ENCODE peak calls at places on chromosomes 16 and 17, in five cellular contexts. L, A, Z, B and U are unnamed samples.

GRCh38 chr17:50426814-50427787 is 1.1 kb downstream of the ACSF2 start:
- DNase-seq in L (peak), A (no peak), Z (peak), B (peak), U (peak)

GRCh38 chr17:36089888-36090836 is at the start of gene CCL3:
- DNase-seq in L (no peak), A (no peak), Z (no peak), B (no peak), U (peak)

GRCh38 chr17:38605852-38606645 is at the start of gene SRCIN1:
- DNase-seq in L (peak), A (no peak), Z (peak), B (peak), U (peak)

GRCh38 chr16:76176153-76176552 is 101.0 kb upstream of the CNTNAP4 start:
- DNase-seq in L (no peak), A (no peak), Z (no peak), B (no peak), U (no peak)

GRCh38 chr17:82287849-82288601 is 14.5 kb upstream of the CSNK1D start:
- DNase-seq in L (peak), A (peak), Z (peak), B (peak), U (peak)

GRCh38 chr17:2068589-2069051 is 13.7 kb downstream of the HIC1 start:
- DNase-seq in L (no peak), A (no peak), Z (no peak), B (no peak), U (no peak)

GRCh38 chr17:74454197-74455024 is 12.0 kb upstream of the CD300A start:
- DNase-seq in L (no peak), A (peak), Z (no peak), B (peak), U (peak)

GRCh38 chr16:19607610-19608280 is 52.2 kb downstream of the VPS35L start:
- DNase-seq in L (no peak), A (no peak), Z (no peak), B (no peak), U (no peak)

GRCh38 chr17:78058001-78058400 is 70.6 kb downstream of the TMC6 start:
- DNase-seq in L (no peak), A (no peak), Z (no peak), B (no peak), U (no peak)

GRCh38 chr17:4354862-4355514 is 11.5 kb downstream of the UBE2G1 start:
- DNase-seq in L (no peak), A (no peak), Z (no peak), B (no peak), U (no peak)

GRCh38 chr17:17391575-17392370 is 85.0 kb upstream of the MED9 start:
- DNase-seq in L (no peak), A (no peak), Z (no peak), B (no peak), U (peak)

GRCh38 chr16:85584989-85585388 is 28.1 kb upstream of the GSE1 start:
- DNase-seq in L (no peak), A (no peak), Z (no peak), B (no peak), U (no peak)

GRCh38 chr16:87437911-87438610 is 45.9 kb downstream of the MAP1LC3B start:
- DNase-seq in L (no peak), A (no peak), Z (no peak), B (no peak), U (no peak)

GRCh38 chr17:64022631-64023063 is 2.2 kb upstream of the ICAM2 start:
- DNase-seq in L (no peak), A (peak), Z (peak), B (peak), U (no peak)

GRCh38 chr16:53090591-53091507 is 36.1 kb downstream of the CHD9 start:
- DNase-seq in L (peak), A (peak), Z (no peak), B (peak), U (peak)

GRCh38 chr17:45641541-45641940 is 142.6 kb upstream of the CRHR1 start:
- DNase-seq in L (no peak), A (no peak), Z (no peak), B (no peak), U (no peak)

GRCh38 chr16:56988161-56988947 is 1.0 kb upstream of the NLRC5 start:
- DNase-seq in L (no peak), A (no peak), Z (no peak), B (no peak), U (peak)

GRCh38 chr16:10090816-10091215 is 91.4 kb downstream of the GRIN2A start:
- DNase-seq in L (no peak), A (no peak), Z (no peak), B (no peak), U (no peak)

GRCh38 chr17:49146620-49147306 is 14.2 kb downstream of the B4GALNT2 start:
- DNase-seq in L (no peak), A (no peak), Z (no peak), B (no peak), U (no peak)

GRCh38 chr16:14131774-14132695 is 60.9 kb downstream of the MRTFB start:
- DNase-seq in L (no peak), A (no peak), Z (no peak), B (no peak), U (no peak)

GRCh38 chr16:15778204-15778743 is 78.6 kb downstream of the MYH11 start:
- DNase-seq in L (no peak), A (no peak), Z (no peak), B (no peak), U (no peak)

GRCh38 chr16:70694088-70694487 is 8.2 kb upstream of the MTSS2 start:
- DNase-seq in L (no peak), A (no peak), Z (no peak), B (no peak), U (peak)

GRCh38 chr16:73047536-73048291 is at the start of gene ZFHX3:
- DNase-seq in L (peak), A (no peak), Z (no peak), B (peak), U (peak)

GRCh38 chr16:85151603-85152413 is 39.5 kb upstream of the CIBAR2 start:
- DNase-seq in L (peak), A (peak), Z (peak), B (peak), U (peak)

GRCh38 chr17:27242951-27243350 is 51.0 kb upstream of the WSB1 start:
- DNase-seq in L (no peak), A (peak), Z (no peak), B (no peak), U (no peak)

GRCh38 chr16:87525352-87525751 is 32.5 kb upstream of the ZCCHC14 start:
- DNase-seq in L (no peak), A (no peak), Z (no peak), B (no peak), U (no peak)

GRCh38 chr16:11402051-11402744 is 56.9 kb downstream of the RMI2 start:
- DNase-seq in L (no peak), A (no peak), Z (no peak), B (no peak), U (no peak)
- TF ChIP-seq POLR2AphosphoS5 in L (no peak), A (no peak), Z (no peak), B (no peak), U (no peak)

DNA sequence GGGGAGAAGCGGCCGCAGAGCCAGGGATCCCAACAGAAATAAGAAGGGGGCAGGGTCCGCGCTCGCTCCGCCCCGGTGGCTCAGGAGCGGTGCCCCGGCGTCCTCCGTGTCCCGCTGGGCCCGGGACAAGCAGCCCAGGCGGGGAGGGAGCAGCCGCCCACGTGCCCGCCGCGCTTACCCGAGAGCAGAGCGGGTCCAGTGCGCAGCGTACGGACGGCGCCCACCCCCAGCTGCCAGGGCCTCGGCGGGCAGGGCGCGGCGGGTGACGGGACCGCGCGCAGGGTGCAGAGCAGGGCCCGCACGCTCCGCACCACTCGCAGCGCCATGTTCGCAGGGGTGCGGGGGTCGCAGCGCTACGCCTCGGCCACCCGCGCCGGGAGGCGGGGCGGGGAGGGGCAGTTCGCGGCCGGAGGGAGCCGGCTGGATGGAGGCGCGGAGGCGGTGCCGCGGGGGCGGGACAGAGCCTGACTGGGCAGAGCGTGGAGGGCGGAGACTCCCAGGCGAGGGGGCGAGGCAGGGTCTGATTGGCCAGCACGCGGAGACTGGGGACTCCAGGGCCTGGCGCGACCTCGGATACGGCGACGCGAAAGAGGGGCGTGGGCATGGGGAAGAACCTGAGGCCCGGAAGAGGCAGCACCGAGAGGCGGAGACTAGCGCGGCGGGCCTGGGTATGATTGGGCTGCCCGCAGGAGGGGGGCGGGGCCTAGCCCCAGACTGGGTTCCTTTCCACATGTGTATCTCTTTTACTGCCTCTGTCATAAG is at the start of gene GCSH:
- DNase-seq in L (peak), A (peak), Z (peak), B (peak), U (peak)
- TF ChIP-seq EP300 in L (no peak), A (no peak), Z (no peak), B (no peak), U (no peak)

DNA sequence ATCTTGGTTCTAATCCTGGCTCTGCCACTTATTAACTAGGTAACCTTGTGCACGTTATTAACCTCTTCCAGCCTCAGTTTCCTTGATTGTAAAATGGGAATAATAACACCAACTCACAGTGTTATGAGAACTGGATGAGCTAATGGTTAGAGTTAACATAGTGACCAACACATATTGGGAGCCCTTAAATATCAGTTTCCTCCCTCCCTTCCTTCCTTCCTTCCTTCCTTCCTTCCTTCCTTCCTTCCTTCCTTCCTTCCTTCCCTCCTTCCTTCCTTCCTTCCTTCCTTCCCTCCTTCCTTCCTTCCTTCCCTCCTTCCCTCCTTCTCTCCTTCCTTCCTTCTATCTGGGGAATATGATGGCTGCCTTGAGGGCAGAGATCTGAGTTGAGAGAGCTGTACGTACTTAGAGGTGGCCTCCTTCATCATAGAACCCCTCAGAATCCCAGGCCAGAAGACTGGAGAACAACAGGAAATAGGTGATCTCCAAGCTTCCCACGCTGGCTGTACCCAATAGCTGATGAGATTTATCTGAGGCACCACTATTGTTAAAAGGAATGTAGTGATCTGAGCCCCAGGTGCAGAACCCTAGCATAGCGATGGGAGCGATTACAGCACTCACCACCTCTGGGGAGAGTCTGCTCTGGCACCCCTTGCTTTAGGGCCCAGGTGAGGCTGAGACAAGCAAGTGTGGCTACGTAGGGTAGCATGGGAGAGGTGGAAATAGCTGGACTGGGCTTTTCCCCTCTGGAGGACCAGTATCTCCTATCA is 26.2 kb downstream of the CCR7 start:
- DNase-seq in L (no peak), A (no peak), Z (no peak), B (peak), U (no peak)
- TF ChIP-seq POLR2AphosphoS5 in L (no peak), A (no peak), Z (no peak), B (no peak), U (no peak)

DNA sequence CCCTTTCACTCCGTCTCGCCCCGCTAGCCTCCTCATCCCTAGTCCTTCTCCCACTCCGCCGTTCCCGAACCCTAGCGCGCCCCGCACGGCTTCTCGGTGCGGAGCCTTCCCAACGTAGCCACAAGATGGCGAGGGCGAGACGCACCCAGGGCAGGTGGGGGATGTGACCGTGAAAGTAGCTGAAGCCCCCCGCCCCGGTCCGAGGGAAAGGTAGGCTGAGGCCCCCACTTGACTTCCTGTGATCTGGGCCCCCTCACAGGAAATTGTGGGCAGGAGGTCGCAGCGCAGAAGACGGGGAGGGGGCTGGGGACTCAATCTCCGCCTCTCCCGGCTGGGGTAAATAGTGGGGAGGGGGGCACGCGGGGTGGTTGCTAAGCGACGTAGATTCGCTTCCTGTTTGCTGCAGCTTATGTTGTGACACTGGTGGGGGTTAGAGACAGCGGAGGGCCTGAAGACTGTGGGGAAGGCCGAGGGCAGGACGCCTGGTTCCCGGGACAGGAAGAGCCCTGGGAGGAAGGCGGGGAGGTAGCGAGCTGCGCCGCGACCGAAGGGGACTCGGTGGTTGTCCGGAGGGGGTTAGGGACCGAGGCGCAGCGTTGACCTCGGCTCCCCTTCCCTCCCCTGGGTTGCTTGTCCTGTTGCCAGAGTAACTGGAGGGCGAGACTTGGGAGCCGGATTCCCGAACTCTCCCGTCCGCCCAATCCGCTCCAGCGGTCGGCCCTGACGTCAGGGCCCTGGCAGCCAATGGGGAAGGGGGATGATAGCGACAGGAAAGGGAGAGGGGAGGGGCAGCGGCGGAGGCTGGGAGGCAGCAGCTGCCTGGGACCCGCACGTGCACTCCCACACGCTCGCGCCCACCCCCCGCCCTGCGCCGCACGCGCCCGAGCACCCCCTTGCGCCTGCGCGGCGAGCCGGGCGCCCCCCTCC is 1.1 kb downstream of the KDM6B start:
- DNase-seq in L (peak), A (peak), Z (peak), B (peak), U (peak)
- TF ChIP-seq EP300 in L (no peak), A (no peak), Z (peak), B (peak), U (no peak)

GRCh38 chr16:69276143-69277115 is 34.7 kb upstream of the VPS4A start:
- DNase-seq in L (no peak), A (peak), Z (no peak), B (peak), U (peak)
- TF ChIP-seq POLR2AphosphoS5 in L (no peak), A (peak), Z (no peak), B (no peak), U (peak)

DNA sequence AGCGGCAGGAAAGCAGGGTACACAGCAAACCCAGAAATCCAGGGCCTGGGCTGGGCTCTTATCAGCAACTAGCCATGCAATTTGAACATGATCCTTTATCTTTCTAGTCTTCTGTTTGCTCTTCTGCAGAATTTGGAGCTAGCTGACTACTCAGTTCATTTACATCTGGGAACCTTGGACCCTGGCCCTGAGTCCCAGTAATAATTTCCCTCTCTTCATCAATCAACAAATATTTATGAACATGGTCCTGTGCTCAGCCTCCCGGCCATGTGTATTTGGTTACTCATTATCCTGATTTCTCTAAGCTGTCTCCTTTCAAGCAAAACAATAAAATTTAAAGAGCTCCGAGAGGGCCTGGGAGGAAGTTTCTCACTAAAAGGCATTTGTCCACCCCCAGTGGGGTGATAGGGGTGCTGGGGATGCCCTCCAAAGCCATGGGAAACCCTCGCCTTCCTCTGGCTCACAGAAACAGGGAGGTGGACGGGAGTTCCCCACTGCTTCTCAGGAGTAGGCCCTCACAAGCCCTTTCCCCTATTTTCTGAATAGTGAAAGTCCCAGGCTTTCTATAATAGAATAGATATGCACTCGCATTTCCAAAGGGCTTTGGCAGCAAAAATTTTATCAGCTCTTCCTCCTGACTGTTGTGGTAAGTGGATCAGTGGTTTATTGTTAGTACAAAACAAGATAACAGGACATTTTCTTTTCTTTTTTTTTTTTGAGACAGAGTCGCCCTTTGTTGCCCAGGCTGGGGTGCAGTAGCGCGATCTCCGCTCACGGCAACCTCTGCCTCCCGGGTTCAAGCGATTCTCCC is 6.9 kb upstream of the WDR59 start:
- DNase-seq in L (no peak), A (no peak), Z (peak), B (no peak), U (no peak)
- TF ChIP-seq EP300 in L (no peak), A (no peak), Z (peak), B (no peak), U (no peak)